ENCODE peak calls at places on chromosomes 16 and 17, in four cellular contexts. T is WTC11; Y is progenitor cell of endocrine pancreas; S is CD8-positive, alpha-beta T cell. P is an unnamed sample.

GRCh38 chr17:79255471-79255870 is 180.8 kb downstream of the ENGASE start:
- DNase-seq in Y (no peak), T (no peak), S (no peak), P (no peak)

GRCh38 chr17:56681561-56682266 is 88.2 kb downstream of the NOG start:
- DNase-seq in S (no peak), T (no peak), Y (no peak), P (no peak)

GRCh38 chr17:79223953-79224352 is 149.3 kb downstream of the ENGASE start:
- DNase-seq in S (no peak), T (no peak), Y (no peak), P (no peak)

GRCh38 chr16:67199011-67199807 is at the start of gene ELMO3:
- DNase-seq in Y (no peak), S (no peak), T (peak; percentile 84), P (no peak)

GRCh38 chr17:60926466-60927183 is 249.0 kb downstream of the BCAS3 start:
- DNase-seq in T (no peak), Y (no peak), S (no peak), P (no peak)

GRCh38 chr17:65515959-65516948 is 45.2 kb downstream of the AXIN2 start:
- DNase-seq in S (no peak), Y (no peak), T (no peak), P (no peak)

GRCh38 chr16:15843635-15844279 is 13.1 kb downstream of the MYH11 start:
- DNase-seq in Y (no peak), S (no peak), T (no peak), P (no peak)

GRCh38 chr17:81577278-81578000 is 25.3 kb upstream of the FAAP100 start:
- DNase-seq in S (no peak), Y (no peak), T (no peak), P (no peak)

GRCh38 chr16:65178151-65178550 is 56.3 kb upstream of the CDH11 start:
- DNase-seq in T (no peak), S (no peak), Y (no peak), P (no peak)

GRCh38 chr16:80806957-80807356 is 2.6 kb upstream of the CDYL2 start:
- DNase-seq in S (peak; percentile 51), Y (no peak), T (no peak), P (no peak)

GRCh38 chr17:8408371-8408770 is 10.7 kb upstream of the RNF222 start:
- DNase-seq in Y (no peak), S (no peak), T (peak; percentile 44), P (no peak)

GRCh38 chr16:51607202-51607756 is 456.2 kb upstream of the SALL1 start:
- DNase-seq in T (no peak), S (no peak), Y (no peak), P (no peak)

GRCh38 chr17:76868176-76868668 is at the start of gene MGAT5B:
- DNase-seq in S (peak; percentile 89), T (peak; percentile 91), Y (peak; percentile 87), P (peak; percentile 81)

GRCh38 chr16:35557731-35558130 is 2098.3 kb downstream of the TP53TG3F start:
- DNase-seq in S (no peak), T (no peak), Y (no peak), P (no peak)

GRCh38 chr17:33639103-33639991 is 346.3 kb upstream of the ASIC2 start:
- DNase-seq in T (no peak), Y (no peak), S (no peak), P (no peak)

GRCh38 chr17:81236784-81237183 is 2.1 kb downstream of the TEPSIN start:
- DNase-seq in Y (no peak), T (no peak), S (no peak), P (no peak)

GRCh38 chr16:65739518-65739917 is 617.7 kb upstream of the CDH11 start:
- DNase-seq in S (no peak), T (no peak), Y (no peak), P (no peak)

GRCh38 chr17:58756246-58757161 is 850 bp downstream of the PPM1E start:
- DNase-seq in S (no peak), T (peak; percentile 40), Y (no peak), P (peak; percentile 21)

GRCh38 chr16:72523087-72523486 is 351.1 kb upstream of the PMFBP1 start:
- DNase-seq in S (no peak), Y (no peak), T (no peak), P (no peak)

GRCh38 chr17:43917348-43918025 is 10.2 kb upstream of the MPP2 start:
- DNase-seq in Y (no peak), T (peak; percentile 78), S (peak; percentile 74), P (no peak)

GRCh38 chr16:10931133-10931532 is 11.1 kb downstream of the DEXI start:
- DNase-seq in Y (no peak), T (no peak), S (no peak), P (no peak)

GRCh38 chr17:1494736-1495253 is 2.3 kb upstream of the MYO1C start:
- DNase-seq in T (no peak), S (no peak), Y (no peak), P (no peak)
- TF ChIP-seq CTCF in T (no peak), S (no peak), Y (no peak), P (no peak)

GRCh38 chr16:89560413-89561194 is at the start of gene RPL13:
- DNase-seq in Y (peak; percentile 84), S (peak; percentile 94), T (peak; percentile 92), P (peak; percentile 88)
- TF ChIP-seq CTCF in Y (no peak), S (no peak), T (no peak), P (no peak)

DNA sequence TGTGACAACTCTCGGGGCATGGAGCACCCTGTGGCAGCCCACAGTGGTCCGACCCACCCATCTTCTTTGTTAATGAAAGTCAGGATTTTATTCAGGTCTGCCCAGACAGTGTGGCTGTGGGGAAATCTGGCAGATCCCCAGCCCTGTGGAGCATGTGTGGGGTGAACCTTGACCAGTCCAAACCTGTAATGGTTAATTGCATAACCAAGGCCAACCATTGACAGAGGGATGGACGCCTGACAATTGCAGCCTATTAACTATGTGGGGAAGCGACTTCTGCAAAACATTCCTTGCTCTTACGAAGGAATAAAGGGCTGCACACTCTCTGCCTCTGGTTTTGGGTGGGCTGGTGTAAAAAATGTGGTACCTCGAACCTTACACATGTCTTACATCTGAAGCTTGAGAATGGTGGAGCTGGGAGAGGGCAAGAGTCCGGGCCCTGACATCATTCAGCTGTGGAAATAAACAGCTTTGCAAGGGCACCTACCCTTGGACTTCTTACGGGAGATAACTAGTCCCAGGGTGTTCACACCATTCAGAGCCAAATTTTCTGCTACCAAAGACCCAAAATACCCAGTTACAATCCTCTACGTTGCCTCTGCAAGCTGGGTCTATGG is 35.8 kb downstream of the MAF start:
- DNase-seq in Y (no peak), S (no peak), T (no peak), P (no peak)
- TF ChIP-seq CTCF in Y (no peak), S (no peak), T (no peak), P (no peak)

GRCh38 chr17:2865228-2865627 is 69.0 kb downstream of the RAP1GAP2 start:
- DNase-seq in Y (no peak), T (no peak), S (no peak), P (no peak)

GRCh38 chr17:2869604-2870003 is 73.4 kb downstream of the RAP1GAP2 start:
- DNase-seq in Y (no peak), S (no peak), T (no peak), P (no peak)

GRCh38 chr17:2871720-2872119 is 75.5 kb downstream of the RAP1GAP2 start:
- DNase-seq in S (no peak), Y (no peak), T (no peak), P (no peak)

GRCh38 chr17:2871205-2871604 is 75.0 kb downstream of the RAP1GAP2 start:
- DNase-seq in S (no peak), Y (no peak), T (peak; percentile 81), P (no peak)

GRCh38 chr17:2867441-2868424 is 71.5 kb downstream of the RAP1GAP2 start:
- DNase-seq in S (no peak), Y (no peak), T (peak; percentile 53), P (no peak)
- TF ChIP-seq CTCF in S (no peak), Y (no peak), T (no peak), P (no peak)